ENCODE peak calls at places on chromosomes 12 and 14, in ten cellular contexts. One of them, this sample, is unnamed.

GRCh38 chr12:54378791-54379400 is 5.6 kb downstream of the ZNF385A start:
- DNase-seq in neural crest cell: peak
- DNase-seq in Calu3: peak
- DNase-seq in B cell: no peak
- DNase-seq in WTC11: peak
- DNase-seq in dorsolateral prefrontal cortex: no peak
- DNase-seq in GM23338: peak
- DNase-seq in cardiac muscle cell: peak
- DNase-seq in HFF-Myc: no peak
- DNase-seq in pancreas: peak
- DNase-seq in this sample: no peak

GRCh38 chr12:104627231-104627974 is 170.7 kb downstream of the CHST11 start:
- DNase-seq in B cell: no peak
- DNase-seq in HFF-Myc: no peak
- DNase-seq in WTC11: no peak
- DNase-seq in neural crest cell: no peak
- DNase-seq in dorsolateral prefrontal cortex: no peak
- DNase-seq in GM23338: no peak
- DNase-seq in cardiac muscle cell: no peak
- DNase-seq in Calu3: no peak
- DNase-seq in pancreas: no peak
- DNase-seq in this sample: no peak

GRCh38 chr14:57559561-57559960 is 65.9 kb upstream of the CCDC198 start:
- DNase-seq in pancreas: no peak
- DNase-seq in GM23338: no peak
- DNase-seq in WTC11: no peak
- DNase-seq in B cell: no peak
- DNase-seq in HFF-Myc: no peak
- DNase-seq in Calu3: no peak
- DNase-seq in cardiac muscle cell: no peak
- DNase-seq in dorsolateral prefrontal cortex: no peak
- DNase-seq in neural crest cell: no peak
- DNase-seq in this sample: no peak

GRCh38 chr14:61322011-61322798 is 826 bp downstream of the PRKCH start:
- DNase-seq in B cell: peak
- DNase-seq in dorsolateral prefrontal cortex: no peak
- DNase-seq in pancreas: peak
- DNase-seq in HFF-Myc: no peak
- DNase-seq in GM23338: peak
- DNase-seq in neural crest cell: no peak
- DNase-seq in WTC11: peak
- DNase-seq in cardiac muscle cell: no peak
- DNase-seq in Calu3: peak
- DNase-seq in this sample: peak

GRCh38 chr12:131390408-131391100 is 320.3 kb upstream of the SFSWAP start:
- DNase-seq in B cell: no peak
- DNase-seq in pancreas: no peak
- DNase-seq in cardiac muscle cell: no peak
- DNase-seq in GM23338: peak
- DNase-seq in Calu3: peak
- DNase-seq in HFF-Myc: no peak
- DNase-seq in WTC11: peak
- DNase-seq in neural crest cell: peak
- DNase-seq in dorsolateral prefrontal cortex: no peak
- DNase-seq in this sample: peak

GRCh38 chr14:61752626-61753025 is 9.6 kb upstream of the SNAPC1 start:
- DNase-seq in Calu3: no peak
- DNase-seq in dorsolateral prefrontal cortex: no peak
- DNase-seq in cardiac muscle cell: peak
- DNase-seq in GM23338: no peak
- DNase-seq in HFF-Myc: no peak
- DNase-seq in B cell: peak
- DNase-seq in neural crest cell: no peak
- DNase-seq in pancreas: no peak
- DNase-seq in WTC11: no peak
- DNase-seq in this sample: peak

GRCh38 chr14:68409355-68409754 is 383.5 kb downstream of the ZFP36L1 start:
- DNase-seq in dorsolateral prefrontal cortex: no peak
- DNase-seq in neural crest cell: no peak
- DNase-seq in WTC11: no peak
- DNase-seq in cardiac muscle cell: no peak
- DNase-seq in HFF-Myc: no peak
- DNase-seq in GM23338: no peak
- DNase-seq in Calu3: no peak
- DNase-seq in B cell: no peak
- DNase-seq in pancreas: no peak
- DNase-seq in this sample: no peak

GRCh38 chr12:28998662-28999120 is 150.4 kb upstream of the FAR2 start:
- DNase-seq in Calu3: peak
- DNase-seq in GM23338: peak
- DNase-seq in cardiac muscle cell: peak
- DNase-seq in B cell: no peak
- DNase-seq in WTC11: no peak
- DNase-seq in pancreas: no peak
- DNase-seq in dorsolateral prefrontal cortex: no peak
- DNase-seq in neural crest cell: no peak
- DNase-seq in HFF-Myc: peak
- DNase-seq in this sample: peak

GRCh38 chr14:91115986-91116385 is 2.1 kb downstream of the DGLUCY start:
- DNase-seq in cardiac muscle cell: no peak
- DNase-seq in neural crest cell: no peak
- DNase-seq in HFF-Myc: no peak
- DNase-seq in WTC11: no peak
- DNase-seq in dorsolateral prefrontal cortex: no peak
- DNase-seq in GM23338: no peak
- DNase-seq in pancreas: no peak
- DNase-seq in B cell: no peak
- DNase-seq in Calu3: no peak
- DNase-seq in this sample: no peak

DNA sequence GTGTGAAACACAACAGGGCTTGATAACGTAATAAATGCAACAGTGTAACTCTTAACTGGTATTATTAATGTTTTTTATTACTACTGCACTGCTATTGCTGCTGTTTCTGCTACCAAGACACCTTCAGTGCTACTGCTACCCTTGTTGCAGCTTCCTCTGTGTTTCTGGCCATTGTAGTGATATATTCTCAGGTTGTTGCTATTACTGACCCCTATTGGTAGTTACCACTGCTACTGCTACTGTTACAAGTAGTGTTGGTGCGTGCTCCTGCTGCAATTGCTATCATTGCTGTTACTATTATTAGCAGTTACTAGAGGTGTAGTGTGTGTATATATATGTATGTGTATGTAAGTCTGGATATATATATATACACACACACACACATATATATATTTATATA is 87.2 kb upstream of the PTPRB start:
- DNase-seq in dorsolateral prefrontal cortex: no peak
- DNase-seq in GM23338: peak
- DNase-seq in cardiac muscle cell: peak
- DNase-seq in neural crest cell: no peak
- DNase-seq in HFF-Myc: no peak
- DNase-seq in Calu3: no peak
- DNase-seq in WTC11: no peak
- DNase-seq in pancreas: no peak
- DNase-seq in B cell: no peak
- DNase-seq in this sample: no peak
- TF ChIP-seq CTCF in dorsolateral prefrontal cortex: no peak
- TF ChIP-seq CTCF in GM23338: peak
- TF ChIP-seq CTCF in cardiac muscle cell: peak
- TF ChIP-seq CTCF in neural crest cell: peak
- TF ChIP-seq CTCF in HFF-Myc: peak
- TF ChIP-seq CTCF in Calu3: no peak
- TF ChIP-seq CTCF in WTC11: no peak
- TF ChIP-seq CTCF in pancreas: no peak
- TF ChIP-seq CTCF in B cell: no peak
- TF ChIP-seq CTCF in this sample: no peak

GRCh38 chr14:24339284-24340151 is at the start of gene RIPK3:
- DNase-seq in dorsolateral prefrontal cortex: no peak
- DNase-seq in B cell: peak
- DNase-seq in pancreas: peak
- DNase-seq in Calu3: peak
- DNase-seq in HFF-Myc: no peak
- DNase-seq in neural crest cell: no peak
- DNase-seq in GM23338: peak
- DNase-seq in cardiac muscle cell: no peak
- DNase-seq in WTC11: peak
- DNase-seq in this sample: peak
- TF ChIP-seq CTCF in dorsolateral prefrontal cortex: no peak
- TF ChIP-seq CTCF in B cell: no peak
- TF ChIP-seq CTCF in pancreas: no peak
- TF ChIP-seq CTCF in Calu3: no peak
- TF ChIP-seq CTCF in HFF-Myc: no peak
- TF ChIP-seq CTCF in neural crest cell: no peak
- TF ChIP-seq CTCF in GM23338: no peak
- TF ChIP-seq CTCF in cardiac muscle cell: no peak
- TF ChIP-seq CTCF in WTC11: no peak
- TF ChIP-seq CTCF in this sample: no peak

GRCh38 chr12:6613015-6613775 is 6.0 kb upstream of the CHD4 start:
- DNase-seq in pancreas: peak
- DNase-seq in Calu3: peak
- DNase-seq in neural crest cell: peak
- DNase-seq in WTC11: peak
- DNase-seq in B cell: no peak
- DNase-seq in HFF-Myc: peak
- DNase-seq in dorsolateral prefrontal cortex: peak
- DNase-seq in GM23338: peak
- DNase-seq in cardiac muscle cell: peak
- DNase-seq in this sample: peak
- TF ChIP-seq CTCF in pancreas: no peak
- TF ChIP-seq CTCF in Calu3: no peak
- TF ChIP-seq CTCF in neural crest cell: no peak
- TF ChIP-seq CTCF in WTC11: no peak
- TF ChIP-seq CTCF in B cell: no peak
- TF ChIP-seq CTCF in HFF-Myc: no peak
- TF ChIP-seq CTCF in dorsolateral prefrontal cortex: no peak
- TF ChIP-seq CTCF in GM23338: no peak
- TF ChIP-seq CTCF in cardiac muscle cell: no peak
- TF ChIP-seq CTCF in this sample: no peak

DNA sequence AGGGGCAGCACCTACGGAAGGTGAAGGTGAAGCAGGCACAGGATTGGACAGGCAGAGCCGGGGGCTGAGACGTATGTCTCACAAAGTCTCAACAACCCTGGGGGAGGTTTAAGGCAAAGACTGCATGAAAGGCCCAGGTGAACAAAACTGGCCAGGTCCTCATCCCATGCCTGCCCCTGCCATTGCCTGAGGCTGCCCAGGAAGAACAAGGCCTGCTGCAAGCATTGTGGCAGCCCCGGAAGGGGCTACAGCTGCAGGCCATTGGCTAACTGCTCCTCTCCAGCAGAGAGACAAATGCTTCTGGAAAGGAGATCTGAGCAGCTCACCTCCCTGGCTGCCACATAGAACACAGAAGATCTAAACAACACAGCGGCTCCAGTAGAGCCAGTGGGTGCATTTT is 20.4 kb upstream of the TMEM179 start:
- DNase-seq in B cell: no peak
- DNase-seq in HFF-Myc: no peak
- DNase-seq in GM23338: no peak
- DNase-seq in cardiac muscle cell: no peak
- DNase-seq in WTC11: no peak
- DNase-seq in dorsolateral prefrontal cortex: no peak
- DNase-seq in neural crest cell: no peak
- DNase-seq in Calu3: no peak
- DNase-seq in pancreas: no peak
- DNase-seq in this sample: no peak
- TF ChIP-seq CTCF in B cell: no peak
- TF ChIP-seq CTCF in HFF-Myc: no peak
- TF ChIP-seq CTCF in GM23338: no peak
- TF ChIP-seq CTCF in cardiac muscle cell: no peak
- TF ChIP-seq CTCF in WTC11: no peak
- TF ChIP-seq CTCF in dorsolateral prefrontal cortex: no peak
- TF ChIP-seq CTCF in neural crest cell: no peak
- TF ChIP-seq CTCF in Calu3: no peak
- TF ChIP-seq CTCF in pancreas: no peak
- TF ChIP-seq CTCF in this sample: no peak

GRCh38 chr14:33435911-33436310 is 497.2 kb downstream of the NPAS3 start:
- DNase-seq in GM23338: no peak
- DNase-seq in HFF-Myc: peak
- DNase-seq in pancreas: no peak
- DNase-seq in Calu3: no peak
- DNase-seq in dorsolateral prefrontal cortex: no peak
- DNase-seq in WTC11: no peak
- DNase-seq in cardiac muscle cell: peak
- DNase-seq in neural crest cell: no peak
- DNase-seq in B cell: no peak
- DNase-seq in this sample: no peak

GRCh38 chr14:33430414-33430813 is 491.7 kb downstream of the NPAS3 start:
- DNase-seq in WTC11: no peak
- DNase-seq in neural crest cell: no peak
- DNase-seq in GM23338: no peak
- DNase-seq in HFF-Myc: no peak
- DNase-seq in cardiac muscle cell: no peak
- DNase-seq in Calu3: no peak
- DNase-seq in dorsolateral prefrontal cortex: no peak
- DNase-seq in pancreas: no peak
- DNase-seq in B cell: no peak
- DNase-seq in this sample: no peak

GRCh38 chr14:33432407-33433023 is 493.8 kb downstream of the NPAS3 start:
- DNase-seq in WTC11: no peak
- DNase-seq in Calu3: no peak
- DNase-seq in B cell: no peak
- DNase-seq in neural crest cell: no peak
- DNase-seq in pancreas: no peak
- DNase-seq in dorsolateral prefrontal cortex: no peak
- DNase-seq in GM23338: no peak
- DNase-seq in cardiac muscle cell: peak
- DNase-seq in HFF-Myc: no peak
- DNase-seq in this sample: no peak
- TF ChIP-seq CTCF in WTC11: no peak
- TF ChIP-seq CTCF in Calu3: no peak
- TF ChIP-seq CTCF in B cell: no peak
- TF ChIP-seq CTCF in neural crest cell: peak
- TF ChIP-seq CTCF in pancreas: peak
- TF ChIP-seq CTCF in dorsolateral prefrontal cortex: peak
- TF ChIP-seq CTCF in GM23338: peak
- TF ChIP-seq CTCF in cardiac muscle cell: peak
- TF ChIP-seq CTCF in HFF-Myc: peak
- TF ChIP-seq CTCF in this sample: no peak

DNA sequence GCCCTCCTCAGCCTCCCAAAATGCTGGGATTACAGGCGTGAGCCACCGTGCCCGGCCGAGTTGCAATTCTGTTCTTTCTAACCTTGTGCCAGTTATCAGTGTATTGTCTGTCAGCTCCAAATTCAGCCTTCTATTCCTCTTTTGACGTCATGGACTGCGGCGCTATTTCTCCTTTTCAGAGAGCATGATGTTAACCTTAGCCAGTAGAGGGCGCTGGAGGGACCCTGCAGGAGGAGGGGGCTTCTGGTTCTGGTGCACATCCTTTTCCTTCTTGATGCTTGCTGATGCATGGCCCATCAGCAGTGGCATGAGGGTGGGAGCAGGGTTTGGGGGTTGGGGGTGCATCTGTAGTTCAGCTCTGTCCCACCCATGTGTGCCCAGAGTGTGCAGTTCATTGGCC is 179.3 kb upstream of the RMST start:
- DNase-seq in B cell: no peak
- DNase-seq in pancreas: no peak
- DNase-seq in HFF-Myc: no peak
- DNase-seq in WTC11: peak
- DNase-seq in cardiac muscle cell: no peak
- DNase-seq in dorsolateral prefrontal cortex: no peak
- DNase-seq in GM23338: peak
- DNase-seq in Calu3: no peak
- DNase-seq in neural crest cell: no peak
- DNase-seq in this sample: no peak
- TF ChIP-seq CTCF in B cell: peak
- TF ChIP-seq CTCF in pancreas: no peak
- TF ChIP-seq CTCF in HFF-Myc: no peak
- TF ChIP-seq CTCF in WTC11: peak
- TF ChIP-seq CTCF in cardiac muscle cell: no peak
- TF ChIP-seq CTCF in dorsolateral prefrontal cortex: no peak
- TF ChIP-seq CTCF in GM23338: peak
- TF ChIP-seq CTCF in Calu3: peak
- TF ChIP-seq CTCF in neural crest cell: peak
- TF ChIP-seq CTCF in this sample: no peak

This sample was measured in GM13976.